ENCODE peak calls at places on chromosomes 1 and 21, in four cellular contexts. I is neuronal stem cell, X is IMR-90, P is mesenchymal stem cell. M is an unnamed sample.

GRCh38 chr1:157193702-157194391 is 55.7 kb upstream of the ETV3 start:
- DNase-seq in P (peak), I (peak), X (peak), M (peak)

GRCh38 chr1:43521716-43522115 is 9.0 kb upstream of the PTPRF start:
- DNase-seq in I (no peak), X (no peak), P (no peak), M (no peak)

GRCh38 chr1:121586369-121587229 is 401.8 kb downstream of the SRGAP2C start:
- DNase-seq in I (no peak), X (no peak), P (peak), M (peak)

GRCh38 chr21:45528981-45529784 is 13.1 kb downstream of the SLC19A1 start:
- DNase-seq in P (no peak), X (no peak), I (no peak), M (no peak)

GRCh38 chr1:64403331-64403730 is 66.6 kb upstream of the CACHD1 start:
- DNase-seq in X (no peak), P (peak), I (no peak), M (no peak)

GRCh38 chr21:46437511-46437910 is 21.2 kb upstream of the DIP2A start:
- DNase-seq in X (no peak), P (no peak), I (no peak), M (no peak)

GRCh38 chr1:46080257-46080656 is 52.2 kb downstream of the PIK3R3 start:
- DNase-seq in P (no peak), I (no peak), X (no peak), M (no peak)

GRCh38 chr21:34693192-34693810 is 24.5 kb downstream of the CLIC6 start:
- DNase-seq in I (peak), X (peak), P (peak), M (peak)

GRCh38 chr1:59752556-59753412 is 62.0 kb upstream of the HOOK1 start:
- DNase-seq in I (no peak), P (no peak), X (no peak), M (no peak)

GRCh38 chr1:227756172-227756959 is 21.1 kb downstream of the SNAP47 start:
- DNase-seq in P (no peak), I (no peak), X (peak), M (no peak)

GRCh38 chr1:107877092-107877491 is 87.9 kb downstream of the VAV3 start:
- DNase-seq in I (no peak), X (peak), P (peak), M (no peak)

GRCh38 chr1:66623812-66624211 is 89.9 kb downstream of the SGIP1 start:
- DNase-seq in I (no peak), P (peak), X (peak), M (no peak)

GRCh38 chr1:220889848-220890287 is 10.6 kb downstream of the HLX start:
- DNase-seq in I (no peak), P (no peak), X (no peak), M (no peak)

GRCh38 chr1:244836135-244836521 is 670 bp downstream of the COX20 start:
- DNase-seq in I (peak), P (peak), X (peak), M (no peak)

GRCh38 chr1:115529216-115529897 is 112.4 kb upstream of the VANGL1 start:
- DNase-seq in X (no peak), I (no peak), P (no peak), M (no peak)

GRCh38 chr1:183330335-183330734 is 87.8 kb downstream of the NMNAT2 start:
- DNase-seq in I (no peak), X (no peak), P (no peak), M (peak)

GRCh38 chr1:215002471-215002870 is 80.1 kb upstream of the KCNK2 start:
- DNase-seq in P (no peak), X (peak), I (no peak), M (no peak)

GRCh38 chr21:17462276-17462981 is 50.4 kb upstream of the CXADR start:
- DNase-seq in X (peak), I (no peak), P (no peak), M (no peak)

GRCh38 chr1:229893762-229894444 is 173.1 kb upstream of the GALNT2 start:
- DNase-seq in X (no peak), I (no peak), P (no peak), M (no peak)

GRCh38 chr21:33059319-33059894 is 10.5 kb upstream of the OLIG1 start:
- DNase-seq in X (no peak), P (no peak), I (no peak), M (no peak)
- H4K91ac ChIP-seq in X (no peak), P (no peak), I (no peak), M (no peak)

GRCh38 chr1:143574891-143575520 is 396.8 kb downstream of the FAM72C start:
- DNase-seq in P (no peak), X (no peak), I (no peak), M (no peak)
- H4K91ac ChIP-seq in P (no peak), X (no peak), I (no peak), M (no peak)

GRCh38 chr1:3107201-3107600 is 38.2 kb downstream of the PRDM16 start:
- DNase-seq in I (no peak), X (no peak), P (no peak), M (no peak)

GRCh38 chr1:3101127-3101939 is 32.3 kb downstream of the PRDM16 start:
- DNase-seq in X (no peak), P (no peak), I (peak), M (no peak)

GRCh38 chr1:3103977-3104677 is 35.1 kb downstream of the PRDM16 start:
- DNase-seq in X (no peak), P (no peak), I (no peak), M (no peak)

GRCh38 chr1:3105167-3105863 is 36.3 kb downstream of the PRDM16 start:
- DNase-seq in I (peak), X (no peak), P (no peak), M (peak)

GRCh38 chr1:3106216-3106615 is 37.2 kb downstream of the PRDM16 start:
- DNase-seq in P (no peak), I (no peak), X (no peak), M (no peak)
- H4K91ac ChIP-seq in P (no peak), I (peak), X (no peak), M (no peak)

GRCh38 chr1:39173119-39173994 is 31.1 kb upstream of the MACF1 start:
- DNase-seq in X (no peak), I (no peak), P (no peak), M (no peak)
- H4K91ac ChIP-seq in X (peak), I (no peak), P (no peak), M (no peak)